ENCODE peak calls at places on chromosomes 5 and 9, in seven cellular contexts. T, N, I, H, M, C and Q are unnamed samples.

GRCh38 chr5:109589239-109589638 is 100.5 kb upstream of the MAN2A1 start:
- DNase-seq in H (no peak), T (no peak), M (no peak), N (no peak), I (no peak), C (no peak), Q (no peak)

GRCh38 chr5:120199559-120199958 is 264.5 kb upstream of the PRR16 start:
- DNase-seq in H (no peak), M (no peak), N (no peak), C (no peak), I (no peak), T (no peak), Q (no peak)

GRCh38 chr5:111392181-111392580 is 120.2 kb downstream of the STARD4 start:
- DNase-seq in M (no peak), H (no peak), C (no peak), I (no peak), T (no peak), N (no peak), Q (no peak)

GRCh38 chr5:121029536-121030245 is 565.6 kb downstream of the PRR16 start:
- DNase-seq in N (no peak), C (no peak), H (no peak), T (no peak), M (no peak), I (no peak), Q (no peak)

GRCh38 chr5:79109527-79110492 is 1.8 kb upstream of the BHMT start:
- DNase-seq in H (no peak), I (no peak), M (no peak), T (no peak), N (peak), C (no peak), Q (no peak)

GRCh38 chr9:19156026-19156474 is 28.8 kb upstream of the PLIN2 start:
- DNase-seq in M (no peak), I (no peak), C (no peak), H (no peak), T (no peak), N (no peak), Q (no peak)

GRCh38 chr9:37202091-37202490 is 81.7 kb downstream of the ZCCHC7 start:
- DNase-seq in T (no peak), I (no peak), N (no peak), H (no peak), M (no peak), C (no peak), Q (no peak)

GRCh38 chr9:136185596-136185995 is 19.3 kb downstream of the LHX3 start:
- DNase-seq in M (no peak), I (no peak), T (no peak), H (no peak), N (no peak), C (no peak), Q (no peak)

GRCh38 chr5:102772273-102772672 is 17.2 kb downstream of the PAM start:
- DNase-seq in H (no peak), I (no peak), M (no peak), C (no peak), T (peak), N (no peak), Q (no peak)

GRCh38 chr5:6180231-6180872 is 198.0 kb downstream of the MED10 start:
- DNase-seq in H (no peak), M (no peak), C (no peak), T (no peak), I (no peak), N (no peak), Q (no peak)

GRCh38 chr9:122975196-122975595 is 34.4 kb downstream of the RABGAP1 start:
- DNase-seq in H (no peak), C (no peak), M (no peak), I (no peak), T (no peak), N (no peak), Q (no peak)

GRCh38 chr5:133531634-133532033 is 80.7 kb downstream of the FSTL4 start:
- DNase-seq in H (no peak), C (no peak), N (no peak), M (no peak), T (peak), I (no peak), Q (no peak)

GRCh38 chr9:21155501-21155900 is 11.0 kb downstream of the IFNA21 start:
- DNase-seq in H (no peak), N (no peak), C (no peak), M (no peak), I (no peak), T (peak), Q (no peak)

GRCh38 chr9:106921341-106921899 is 58.5 kb downstream of the ZNF462 start:
- DNase-seq in I (no peak), N (peak), C (peak), H (no peak), M (no peak), T (peak), Q (no peak)

GRCh38 chr9:97411440-97411788 is 482 bp upstream of the TDRD7 start:
- DNase-seq in I (no peak), T (no peak), C (no peak), N (no peak), H (no peak), M (no peak), Q (no peak)

GRCh38 chr5:3026651-3027050 is 275.2 kb upstream of the IRX2 start:
- DNase-seq in M (no peak), C (no peak), I (no peak), H (no peak), T (no peak), N (no peak), Q (no peak)

GRCh38 chr5:72206160-72206559 is 98.9 kb downstream of the MAP1B start:
- DNase-seq in N (no peak), H (no peak), T (no peak), I (no peak), C (no peak), M (no peak), Q (no peak)

GRCh38 chr9:131191857-131192256 is 66.5 kb downstream of the NUP214 start:
- DNase-seq in N (no peak), H (no peak), C (no peak), M (no peak), T (no peak), I (no peak), Q (no peak)

GRCh38 chr9:112655633-112656032 is 62.3 kb downstream of the INIP start:
- DNase-seq in I (no peak), H (no peak), N (peak), M (no peak), C (no peak), T (no peak), Q (no peak)

GRCh38 chr5:147616401-147616800 is 106.5 kb upstream of the DPYSL3 start:
- DNase-seq in I (no peak), N (no peak), M (no peak), T (peak), H (no peak), C (no peak), Q (no peak)

GRCh38 chr9:130054820-130055219 is 1.1 kb downstream of the GPR107 start:
- DNase-seq in T (no peak), H (no peak), C (no peak), N (no peak), M (no peak), I (no peak), Q (no peak)

GRCh38 chr9:130347931-130348330 is 82.4 kb downstream of the HMCN2 start:
- DNase-seq in T (no peak), C (no peak), M (no peak), H (no peak), N (no peak), I (no peak), Q (no peak)

GRCh38 chr9:84556556-84556955 is 113.0 kb upstream of the NTRK2 start:
- DNase-seq in N (no peak), T (no peak), I (no peak), C (no peak), M (no peak), H (no peak), Q (no peak)

GRCh38 chr9:128416014-128416413 is 4.6 kb upstream of the CERCAM start:
- DNase-seq in H (no peak), M (no peak), N (no peak), T (no peak), I (peak), C (no peak), Q (no peak)

GRCh38 chr9:128124873-128125574 is 2.5 kb downstream of the PTGES2 start:
- DNase-seq in I (peak), C (peak), N (peak), M (peak), T (peak), H (peak), Q (no peak)

GRCh38 chr9:31588756-31589155 is 795.7 kb upstream of the ACO1 start:
- DNase-seq in N (no peak), T (no peak), M (no peak), H (no peak), C (no peak), I (no peak), Q (no peak)

GRCh38 chr5:169027456-169028118 is 273.4 kb downstream of the SLIT3 start:
- DNase-seq in C (peak), I (no peak), N (no peak), T (peak), H (peak), M (no peak), Q (no peak)

GRCh38 chr5:43839218-43839617 is 236.2 kb downstream of the NNT start:
- DNase-seq in H (no peak), I (no peak), T (peak), M (no peak), N (no peak), C (no peak), Q (no peak)

GRCh38 chr5:74107899-74108298 is 481.9 kb downstream of the ARHGEF28 start:
- DNase-seq in N (peak), I (no peak), M (peak), T (no peak), C (no peak), H (peak), Q (no peak)

GRCh38 chr5:34749431-34749872 is 89.5 kb upstream of the TTC23L start:
- DNase-seq in I (no peak), H (no peak), T (peak), N (no peak), C (no peak), M (no peak), Q (no peak)

GRCh38 chr5:128777052-128777451 is 188.2 kb upstream of the SLC27A6 start:
- DNase-seq in H (no peak), M (no peak), C (no peak), I (no peak), T (no peak), N (no peak), Q (no peak)

GRCh38 chr9:105886136-105886535 is 191.8 kb downstream of the TMEM38B start:
- DNase-seq in C (no peak), H (no peak), T (no peak), I (no peak), M (no peak), N (no peak), Q (no peak)

GRCh38 chr9:91421022-91421765 is 2.4 kb downstream of the NFIL3 start:
- DNase-seq in T (peak), I (peak), N (peak), H (no peak), M (peak), C (peak), Q (no peak)

GRCh38 chr9:89154218-89154617 is 24.4 kb downstream of the SHC3 start:
- DNase-seq in M (no peak), C (no peak), T (peak), N (no peak), H (no peak), I (no peak), Q (no peak)
- H3K27ac ChIP-seq in M (no peak), C (no peak), T (no peak), N (no peak), H (no peak), I (no peak), Q (no peak)

DNA sequence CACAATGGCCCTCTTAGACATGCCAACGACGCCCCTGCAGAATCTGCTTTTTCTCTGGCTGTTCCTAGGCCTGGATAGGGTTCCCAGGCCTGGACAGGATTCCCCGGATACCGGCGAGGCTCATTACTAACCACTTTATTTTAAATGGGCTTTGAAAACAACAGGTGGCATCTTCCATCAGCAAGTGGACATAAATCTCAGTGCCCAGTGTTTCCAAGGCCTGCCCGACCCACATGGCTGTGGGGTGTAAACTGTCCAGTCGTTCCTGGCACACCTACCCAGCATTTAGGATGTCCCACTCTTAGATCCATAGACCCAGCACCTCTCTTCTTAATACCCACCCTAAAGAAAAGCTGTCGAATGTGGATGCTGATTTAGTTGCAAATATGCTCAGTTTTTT is 896 bp downstream of the CMBL start:
- DNase-seq in C (no peak), N (no peak), T (no peak), M (no peak), I (no peak), H (no peak), Q (no peak)
- H3K4me3 ChIP-seq in C (peak), N (no peak), T (no peak), M (peak), I (peak), H (peak), Q (peak)

DNA sequence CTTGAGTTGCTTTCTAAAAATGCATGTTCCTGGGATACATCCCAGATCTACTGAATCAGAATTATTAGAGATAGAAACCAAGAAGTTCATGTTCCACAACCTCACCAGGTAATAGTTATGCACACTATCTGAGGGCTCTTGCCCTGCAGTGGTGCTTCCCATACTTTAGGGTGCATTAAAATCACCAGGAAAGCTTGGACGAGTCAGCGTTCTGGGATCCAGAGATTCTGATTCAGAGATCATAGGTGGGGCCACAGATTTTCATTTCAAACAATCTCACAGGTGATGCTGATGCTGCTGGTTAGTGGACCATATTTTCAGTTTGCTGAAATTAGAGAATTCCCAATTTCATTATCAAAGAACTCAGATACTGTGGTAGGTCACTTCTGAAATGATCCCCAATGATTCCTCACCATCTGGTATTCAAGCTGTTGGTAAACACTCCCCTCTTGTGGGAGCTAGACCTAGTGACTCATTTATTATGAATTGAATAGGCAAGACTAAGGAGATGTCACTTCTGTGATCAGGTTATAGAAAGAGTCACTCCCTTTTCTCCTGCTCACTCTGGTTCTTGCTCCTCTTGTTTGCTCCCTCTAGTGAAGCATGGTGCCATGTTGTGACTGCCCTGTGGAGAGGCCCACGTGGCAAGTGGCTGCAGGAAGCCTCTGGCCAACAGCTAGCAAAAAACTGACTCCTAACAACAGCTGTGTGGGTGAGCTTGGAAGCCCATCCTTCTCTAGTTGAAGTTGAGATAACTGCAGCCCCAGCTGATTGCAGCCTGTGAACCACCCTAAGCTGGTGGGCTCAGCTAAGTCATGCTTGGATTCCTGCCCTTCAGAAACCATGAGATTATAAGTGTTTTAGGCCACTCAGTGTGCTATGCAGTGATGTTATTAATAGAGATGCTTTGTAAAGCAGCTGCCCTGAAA is 59.8 kb downstream of the SH3TC2 start:
- DNase-seq in T (no peak), N (no peak), C (no peak), M (no peak), H (no peak), I (no peak), Q (no peak)
- H3K27ac ChIP-seq in T (peak), N (no peak), C (no peak), M (no peak), H (no peak), I (no peak), Q (no peak)

GRCh38 chr5:1003296-1003937 is 5.2 kb upstream of the NKD2 start:
- DNase-seq in C (peak), T (peak), I (peak), M (peak), H (peak), N (peak), Q (no peak)
- H3K4me3 ChIP-seq in C (no peak), T (no peak), I (no peak), M (no peak), H (peak), N (no peak), Q (no peak)

DNA sequence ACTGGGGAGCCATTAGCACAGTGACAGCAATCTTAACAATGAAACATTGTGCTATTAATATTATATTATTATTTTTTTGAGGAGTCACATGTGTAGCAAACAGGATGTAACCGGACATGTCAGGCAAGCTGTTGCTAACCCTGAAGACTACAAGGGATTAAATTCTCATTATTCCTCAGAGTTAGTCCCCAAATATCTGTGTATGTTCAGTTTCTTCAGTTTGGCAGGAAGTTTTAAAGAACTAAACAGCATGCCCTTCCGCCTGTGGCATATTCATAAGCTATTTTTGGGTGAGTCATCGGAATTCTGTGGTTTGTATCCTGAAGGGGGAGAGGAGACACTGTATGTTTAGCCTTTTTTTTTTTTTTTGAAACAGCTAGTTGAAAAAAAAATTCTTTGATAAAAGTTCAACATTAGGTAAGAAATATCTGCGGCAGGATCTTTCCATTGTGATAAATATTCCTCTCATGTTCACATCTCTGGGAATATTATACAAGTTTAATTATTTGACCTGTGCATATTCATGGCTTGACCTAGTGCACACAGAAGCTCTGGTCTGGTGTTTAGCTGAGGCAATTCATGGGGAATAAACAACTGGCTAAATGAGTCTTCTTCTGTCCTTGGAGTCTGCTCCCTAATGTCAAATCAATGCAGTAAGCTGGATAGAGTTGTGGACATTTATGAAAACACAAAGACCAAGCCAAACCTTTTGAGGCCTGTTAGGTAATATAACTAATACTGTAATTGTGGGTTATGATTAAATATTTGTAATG is 202.7 kb upstream of the CDKN2B start:
- DNase-seq in N (no peak), T (peak), I (no peak), H (no peak), M (no peak), C (no peak), Q (no peak)
- H3K27ac ChIP-seq in N (no peak), T (no peak), I (no peak), H (no peak), M (no peak), C (no peak), Q (no peak)